ENCODE peak calls at places on chromosomes 7 and 10, in six cellular contexts. C is stimulated activated CD8-positive, alpha-beta memory T cell treated with anti-CD3 and anti-CD28 coated beads, Interleukin-12 subunit alpha, Interleukin-12 subunit beta, amount 100 ng/mL, for 1 hour; K is stimulated activated naive CD8-positive, alpha-beta T cell treated with anti-CD3 and anti-CD28 coated beads, Interleukin-15, Interleukin-2, amounts not matched to agents 100 U/mL and 50 U/mL, for 24 hours; L is Right ventricle myocardium inferior; M is endothelial cell; F is brain pericyte. Z is an unnamed sample.

GRCh38 chr7:39987641-39988347 is 37.7 kb downstream of the CDK13 start:
- DNase-seq in C (no peak), K (no peak), L (no peak), M (no peak), F (no peak), Z (no peak)

GRCh38 chr10:1939016-1939415 is 201.7 kb upstream of the ADARB2 start:
- DNase-seq in C (peak), K (peak), L (no peak), M (no peak), F (no peak), Z (no peak)

GRCh38 chr7:101898019-101898575 is 80.7 kb downstream of the CUX1 start:
- DNase-seq in C (no peak), K (no peak), L (no peak), M (no peak), F (peak), Z (no peak)

GRCh38 chr7:129431911-129432643 is 2.2 kb upstream of the STRIP2 start:
- DNase-seq in C (no peak), K (no peak), L (no peak), M (no peak), F (no peak), Z (no peak)

GRCh38 chr10:71244638-71245419 is 32.5 kb downstream of the UNC5B start:
- DNase-seq in C (no peak), K (no peak), L (peak), M (no peak), F (peak), Z (no peak)

GRCh38 chr7:116315293-116315692 is 105.0 kb downstream of the TES start:
- DNase-seq in C (no peak), K (no peak), L (no peak), M (no peak), F (no peak), Z (no peak)

GRCh38 chr10:97999909-98000248 is 30.5 kb downstream of the CRTAC1 start:
- DNase-seq in C (no peak), K (no peak), L (no peak), M (no peak), F (no peak), Z (no peak)

GRCh38 chr7:36317276-36317675 is 72.4 kb upstream of the ANLN start:
- DNase-seq in C (no peak), K (no peak), L (no peak), M (no peak), F (no peak), Z (no peak)

GRCh38 chr7:21191317-21192073 is 236.4 kb upstream of the SP4 start:
- DNase-seq in C (no peak), K (no peak), L (no peak), M (no peak), F (no peak), Z (no peak)

GRCh38 chr10:70348228-70348850 is 34.1 kb downstream of the LRRC20 start:
- DNase-seq in C (peak), K (peak), L (peak), M (peak), F (no peak), Z (no peak)

GRCh38 chr10:23270531-23270930 is 74.1 kb downstream of the C10orf67 start:
- DNase-seq in C (no peak), K (no peak), L (no peak), M (no peak), F (no peak), Z (no peak)

GRCh38 chr10:53624722-53625121 is 852.1 kb upstream of the MBL2 start:
- DNase-seq in C (no peak), K (no peak), L (no peak), M (no peak), F (no peak), Z (no peak)

GRCh38 chr10:42997151-42997848 is 79.6 kb upstream of the RET start:
- DNase-seq in C (no peak), K (no peak), L (peak), M (peak), F (no peak), Z (no peak)

GRCh38 chr10:118590334-118590733 is 5.1 kb downstream of the PRLHR start:
- DNase-seq in C (no peak), K (no peak), L (no peak), M (no peak), F (no peak), Z (no peak)

GRCh38 chr10:122157451-122157850 is 113.6 kb upstream of the BTBD16 start:
- DNase-seq in C (no peak), K (no peak), L (no peak), M (no peak), F (no peak), Z (no peak)

GRCh38 chr7:100884741-100885439 is 4.6 kb downstream of the UFSP1 start:
- DNase-seq in C (no peak), K (peak), L (peak), M (no peak), F (no peak), Z (no peak)

GRCh38 chr7:28581351-28581750 is 169.0 kb downstream of the CREB5 start:
- DNase-seq in C (no peak), K (no peak), L (no peak), M (no peak), F (no peak), Z (no peak)

GRCh38 chr7:92949748-92950147 is 113.4 kb upstream of the CDK6 start:
- DNase-seq in C (no peak), K (no peak), L (no peak), M (no peak), F (no peak), Z (no peak)

GRCh38 chr10:3668276-3668960 is 116.6 kb downstream of the KLF6 start:
- DNase-seq in C (peak), K (peak), L (peak), M (peak), F (no peak), Z (no peak)

GRCh38 chr10:116599991-116600390 is 9.2 kb downstream of the PNLIPRP1 start:
- DNase-seq in C (no peak), K (no peak), L (no peak), M (no peak), F (no peak), Z (no peak)

GRCh38 chr10:19426039-19426438 is 377.4 kb downstream of the MALRD1 start:
- DNase-seq in C (no peak), K (no peak), L (no peak), M (no peak), F (no peak), Z (no peak)

GRCh38 chr10:95663496-95663895 is 7.0 kb upstream of the ALDH18A1 start:
- DNase-seq in C (no peak), K (no peak), L (no peak), M (no peak), F (no peak), Z (no peak)

GRCh38 chr7:120554960-120555571 is 282.1 kb downstream of the KCND2 start:
- DNase-seq in C (no peak), K (peak), L (no peak), M (peak), F (peak), Z (peak)

GRCh38 chr7:114708646-114709045 is 213.2 kb upstream of the MDFIC start:
- DNase-seq in C (no peak), K (no peak), L (no peak), M (no peak), F (no peak), Z (no peak)

GRCh38 chr7:64879800-64880199 is 23.3 kb upstream of the ZNF273 start:
- DNase-seq in C (no peak), K (no peak), L (no peak), M (no peak), F (no peak), Z (no peak)

GRCh38 chr10:16011548-16011947 is 151.2 kb upstream of the MINDY3 start:
- DNase-seq in C (no peak), K (no peak), L (no peak), M (no peak), F (no peak), Z (no peak)

GRCh38 chr7:1312098-1313070 is 79.7 kb downstream of the UNCX start:
- DNase-seq in C (no peak), K (no peak), L (peak), M (no peak), F (no peak), Z (no peak)

GRCh38 chr10:70191906-70192305 is 21.6 kb upstream of the SAR1A start:
- DNase-seq in C (no peak), K (no peak), L (no peak), M (no peak), F (no peak), Z (peak)

GRCh38 chr10:14732146-14732545 is 42.6 kb downstream of the FAM107B start:
- DNase-seq in C (no peak), K (no peak), L (no peak), M (no peak), F (no peak), Z (no peak)

GRCh38 chr7:157785021-157785441 is 448.2 kb downstream of the DNAJB6 start:
- DNase-seq in C (no peak), K (no peak), L (no peak), M (no peak), F (no peak), Z (no peak)

GRCh38 chr10:79185067-79185774 is 116.5 kb downstream of the ZMIZ1 start:
- DNase-seq in C (no peak), K (no peak), L (peak), M (no peak), F (no peak), Z (no peak)

GRCh38 chr7:105691029-105691691 is 109.9 kb upstream of the EFCAB10 start:
- DNase-seq in C (no peak), K (peak), L (peak), M (no peak), F (no peak), Z (no peak)